ENCODE peak calls at places on chromosomes 13 and 19, in nine cellular contexts. G, O, R, Q, V, E, P, H and N are unnamed samples.

GRCh38 chr19:4830332-4830731 is 1.2 kb downstream of the TICAM1 start:
- DNase-seq in G (no peak), O (no peak), R (no peak), Q (no peak), V (no peak), E (no peak), P (no peak), H (no peak), N (no peak)

GRCh38 chr19:2015611-2015950 is at the start of gene BTBD2:
- DNase-seq in G (no peak), O (no peak), R (no peak), Q (peak; percentile 84), V (peak; percentile 70), E (peak; percentile 60), P (peak; percentile 54), H (peak; percentile 59), N (peak; percentile 73)

GRCh38 chr19:49017666-49018351 is 918 bp upstream of the LHB start:
- DNase-seq in G (no peak), O (no peak), R (no peak), Q (peak; percentile 45), V (peak; percentile 49), E (peak; percentile 41), P (peak; percentile 25), H (peak; percentile 40), N (no peak)

GRCh38 chr13:51887441-51887840 is 25.7 kb downstream of the CCDC70 start:
- DNase-seq in G (no peak), O (no peak), R (no peak), Q (no peak), V (no peak), E (no peak), P (no peak), H (no peak), N (no peak)

GRCh38 chr13:58994778-58995177 is 1169.0 kb downstream of the DIAPH3 start:
- DNase-seq in G (no peak), O (no peak), R (no peak), Q (no peak), V (no peak), E (no peak), P (no peak), H (no peak), N (no peak)

GRCh38 chr13:97810152-97810551 is 143.3 kb upstream of the IPO5 start:
- DNase-seq in G (no peak), O (no peak), R (no peak), Q (peak; percentile 14), V (no peak), E (no peak), P (no peak), H (no peak), N (no peak)

GRCh38 chr19:48926909-48927308 is 6.6 kb upstream of the DHDH start:
- DNase-seq in G (peak; percentile 49), O (no peak), R (no peak), Q (peak; percentile 99), V (peak; percentile 23), E (peak; percentile 37), P (no peak), H (peak; percentile 30), N (no peak)

GRCh38 chr13:35478384-35479222 is 2.1 kb upstream of the MAB21L1 start:
- DNase-seq in G (no peak), O (no peak), R (no peak), Q (no peak), V (no peak), E (no peak), P (no peak), H (no peak), N (peak; percentile 23)

GRCh38 chr19:12847159-12848139 is 9.1 kb downstream of the MAST1 start:
- DNase-seq in G (peak; percentile 74), O (peak; percentile 95), R (no peak), Q (peak; percentile 73), V (peak; percentile 88), E (peak; percentile 87), P (peak; percentile 87), H (peak; percentile 88), N (peak; percentile 85)

GRCh38 chr13:100751826-100752225 is 77.2 kb upstream of the TMTC4 start:
- DNase-seq in G (no peak), O (no peak), R (no peak), Q (no peak), V (no peak), E (no peak), P (no peak), H (no peak), N (no peak)

GRCh38 chr13:44004881-44005280 is 125.2 kb downstream of the LACC1 start:
- DNase-seq in G (no peak), O (peak; percentile 21), R (no peak), Q (peak; percentile 80), V (no peak), E (no peak), P (no peak), H (no peak), N (no peak)

GRCh38 chr19:44752816-44753618 is 4.5 kb downstream of the BCL3 start:
- DNase-seq in G (peak; percentile 74), O (peak; percentile 98), R (peak; percentile 83), Q (peak; percentile 99), V (peak; percentile 96), E (peak; percentile 91), P (peak; percentile 86), H (peak; percentile 90), N (peak; percentile 83)

GRCh38 chr13:97328222-97328790 is 105.7 kb upstream of the RAP2A start:
- DNase-seq in G (peak; percentile 30), O (peak; percentile 82), R (no peak), Q (peak; percentile 86), V (no peak), E (no peak), P (no peak), H (no peak), N (no peak)

GRCh38 chr19:47075179-47075811 is 26.9 kb upstream of the TMEM160 start:
- DNase-seq in G (no peak), O (no peak), R (no peak), Q (peak; percentile 12), V (no peak), E (no peak), P (no peak), H (no peak), N (no peak)

GRCh38 chr19:52646571-52647222 is 8.5 kb upstream of the ZNF83 start:
- DNase-seq in G (no peak), O (no peak), R (no peak), Q (peak; percentile 29), V (no peak), E (no peak), P (no peak), H (no peak), N (no peak)

GRCh38 chr13:113904411-113904810 is 40.5 kb upstream of the GAS6 start:
- DNase-seq in G (peak; percentile 15), O (peak; percentile 91), R (no peak), Q (peak; percentile 43), V (peak; percentile 42), E (peak; percentile 68), P (peak; percentile 21), H (peak; percentile 41), N (no peak)

GRCh38 chr13:111489301-111489700 is 168.9 kb downstream of the TEX29 start:
- DNase-seq in G (no peak), O (no peak), R (no peak), Q (no peak), V (no peak), E (peak; percentile 2), P (no peak), H (no peak), N (no peak)

GRCh38 chr13:29922896-29923295 is 72.5 kb upstream of the UBL3 start:
- DNase-seq in G (no peak), O (no peak), R (no peak), Q (peak; percentile 71), V (no peak), E (no peak), P (peak; percentile 16), H (no peak), N (no peak)

GRCh38 chr19:50453243-50453642 is 20.6 kb downstream of the MYBPC2 start:
- DNase-seq in G (no peak), O (no peak), R (no peak), Q (no peak), V (no peak), E (no peak), P (no peak), H (no peak), N (no peak)

GRCh38 chr13:96075953-96076543 is 13.9 kb upstream of the HS6ST3 start:
- DNase-seq in G (no peak), O (no peak), R (no peak), Q (peak; percentile 23), V (no peak), E (no peak), P (no peak), H (no peak), N (no peak)

GRCh38 chr13:113509989-113510388 is 19.5 kb upstream of the DCUN1D2 start:
- DNase-seq in G (no peak), O (no peak), R (no peak), Q (no peak), V (no peak), E (no peak), P (no peak), H (no peak), N (no peak)

GRCh38 chr19:2487780-2488330 is 11.9 kb downstream of the GADD45B start:
- DNase-seq in G (no peak), O (no peak), R (no peak), Q (no peak), V (no peak), E (no peak), P (no peak), H (no peak), N (no peak)

GRCh38 chr19:38899447-38900219 is at the start of the genes NFKBIB and SIRT2:
- DNase-seq in G (peak; percentile 100), O (peak; percentile 100), R (peak; percentile 100), Q (peak; percentile 99), V (peak; percentile 100), E (peak; percentile 99), P (peak; percentile 100), H (peak; percentile 100), N (peak; percentile 98)
- TF ChIP-seq POLR2A in G (peak; percentile 30), O (peak; percentile 85), R (no peak), Q (peak; percentile 87), V (peak; percentile 85), E (peak; percentile 51), P (peak; percentile 24), H (peak; percentile 29), N (peak; percentile 53)

GRCh38 chr19:29478578-29479565 is 46.9 kb upstream of the VSTM2B start:
- DNase-seq in G (no peak), O (peak; percentile 57), R (no peak), Q (no peak), V (no peak), E (no peak), P (no peak), H (no peak), N (no peak)
- TF ChIP-seq CTCF in G (no peak), O (peak; percentile 18), R (no peak), Q (peak; percentile 20), V (no peak), E (no peak), P (no peak), H (no peak), N (no peak)

GRCh38 chr19:33795370-33796163 is 1.1 kb upstream of the KCTD15 start:
- DNase-seq in G (peak; percentile 56), O (no peak), R (no peak), Q (peak; percentile 75), V (peak; percentile 82), E (peak; percentile 83), P (peak; percentile 84), H (peak; percentile 85), N (peak; percentile 91)
- TF ChIP-seq POLR2A in G (no peak), O (no peak), R (no peak), Q (peak; percentile 73), V (peak; percentile 58), E (peak; percentile 76), P (peak; percentile 1), H (peak; percentile 48), N (peak; percentile 66)

GRCh38 chr13:27869436-27870090 is 50.2 kb upstream of the PDX1 start:
- DNase-seq in G (no peak), O (no peak), R (no peak), Q (no peak), V (no peak), E (no peak), P (no peak), H (no peak), N (no peak)

GRCh38 chr13:27868639-27869435 is 51.0 kb upstream of the PDX1 start:
- DNase-seq in G (no peak), O (no peak), R (no peak), Q (peak; percentile 5), V (no peak), E (no peak), P (no peak), H (no peak), N (no peak)
- TF ChIP-seq CTCF in G (no peak), O (peak; percentile 25), R (no peak), Q (peak; percentile 55), V (peak; percentile 39), E (no peak), P (peak; percentile 24), H (peak; percentile 68), N (no peak)